ENCODE peak calls at places on chromosome 17, in four cellular contexts. U is cardiac fibroblast; Z is activated naive CD4-positive, alpha-beta T cell treated with anti-CD3 and anti-CD28 coated beads, Interleukin-2, amount 50 U/mL, for 72 hours; P is NCI-H1694. T is an unnamed sample.

GRCh38 chr17:8155341-8156173 is 3.4 kb upstream of the PER1 start:
- DNase-seq in U (peak; percentile 38), Z (no peak), P (no peak), T (no peak)

GRCh38 chr17:51435641-51436091 is 175.3 kb downstream of the UTP18 start:
- DNase-seq in U (peak; percentile 33), Z (no peak), P (peak; percentile 75), T (peak; percentile 51)

GRCh38 chr17:66240630-66241029 is 11.4 kb upstream of the APOH start:
- DNase-seq in U (peak; percentile 37), Z (no peak), P (no peak), T (peak; percentile 49)

GRCh38 chr17:31869797-31870568 is 10.9 kb upstream of the COPRS start:
- DNase-seq in U (no peak), Z (no peak), P (no peak), T (no peak)

GRCh38 chr17:79960788-79961522 is 74.7 kb downstream of the TBC1D16 start:
- DNase-seq in U (peak; percentile 74), Z (no peak), P (no peak), T (peak; percentile 85)

GRCh38 chr17:78206298-78206697 is 7.8 kb upstream of the BIRC5 start:
- DNase-seq in U (no peak), Z (no peak), P (no peak), T (no peak)

GRCh38 chr17:76367647-76368046 is 13.9 kb upstream of the PRPSAP1 start:
- DNase-seq in U (no peak), Z (no peak), P (no peak), T (no peak)

GRCh38 chr17:41024702-41025101 is 2.3 kb downstream of the KRTAP1-5 start:
- DNase-seq in U (peak; percentile 52), Z (no peak), P (no peak), T (no peak)

GRCh38 chr17:28861393-28862203 is 6.8 kb downstream of the ERAL1 start:
- DNase-seq in U (no peak), Z (no peak), P (no peak), T (no peak)

GRCh38 chr17:6611231-6611630 is 29.3 kb downstream of the KIAA0753 start:
- DNase-seq in U (no peak), Z (no peak), P (no peak), T (no peak)